ENCODE peak calls at places on chromosomes 5 and 9, in four cellular contexts. T, G, Q and J are unnamed samples.

GRCh38 chr5:77311217-77311571 is 100.7 kb downstream of the PDE8B start:
- DNase-seq in G (no peak), Q (no peak), T (no peak), J (no peak)

GRCh38 chr9:116154976-116155699 is 1.5 kb downstream of the PAPPA start:
- DNase-seq in T (no peak), G (no peak), Q (no peak), J (no peak)

GRCh38 chr9:71822455-71822854 is 54.1 kb upstream of the CEMIP2 start:
- DNase-seq in Q (no peak), T (no peak), G (no peak), J (no peak)

GRCh38 chr5:126365446-126366198 is 57.6 kb upstream of the GRAMD2B start:
- DNase-seq in Q (no peak), G (peak; percentile 87), T (no peak), J (no peak)

GRCh38 chr9:96491079-96491879 is 41.3 kb downstream of the HABP4 start:
- DNase-seq in Q (no peak), G (no peak), T (no peak), J (no peak)

GRCh38 chr9:23820731-23821399 is 5.2 kb downstream of the ELAVL2 start:
- DNase-seq in G (no peak), Q (no peak), T (no peak), J (peak; percentile 24)

GRCh38 chr5:125700380-125700856 is 722.8 kb upstream of the GRAMD2B start:
- DNase-seq in Q (no peak), G (peak; percentile 67), T (no peak), J (no peak)

GRCh38 chr5:93342563-93343061 is 238.4 kb downstream of the NR2F1-AS1 start:
- DNase-seq in G (no peak), T (no peak), Q (no peak), J (no peak)

GRCh38 chr5:154267516-154267915 is 77.0 kb downstream of the GALNT10 start:
- DNase-seq in G (no peak), Q (no peak), T (no peak), J (no peak)

GRCh38 chr5:1814183-1815020 is 13.2 kb downstream of the NDUFS6 start:
- DNase-seq in Q (no peak), T (no peak), G (no peak), J (no peak)

GRCh38 chr5:172671091-172671490 is 30.0 kb downstream of the NEURL1B start:
- DNase-seq in G (no peak), T (no peak), Q (no peak), J (no peak)

GRCh38 chr5:73121109-73121443 is 701 bp downstream of the TMEM171 start:
- DNase-seq in Q (no peak), T (no peak), G (peak; percentile 41), J (no peak)

GRCh38 chr5:142601432-142601831 is 84.5 kb downstream of the FGF1 start:
- DNase-seq in Q (no peak), T (no peak), G (no peak), J (no peak)

GRCh38 chr9:107034831-107035230 is 171.9 kb downstream of the ZNF462 start:
- DNase-seq in T (no peak), G (no peak), Q (no peak), J (no peak)

GRCh38 chr9:33950371-33950770 is 98.3 kb downstream of the UBAP2 start:
- DNase-seq in T (no peak), Q (no peak), G (no peak), J (no peak)

GRCh38 chr9:123033864-123034598 is 564 bp downstream of the GPR21 start:
- DNase-seq in Q (no peak), T (no peak), G (no peak), J (no peak)

GRCh38 chr9:21031091-21031817 is at the start of gene HACD4:
- DNase-seq in Q (peak; percentile 58), G (peak; percentile 28), T (peak; percentile 48), J (peak; percentile 38)

GRCh38 chr5:125053179-125053578 is 306.7 kb upstream of the ZNF608 start:
- DNase-seq in Q (no peak), T (no peak), G (no peak), J (no peak)

GRCh38 chr5:78242001-78242400 is 52.5 kb downstream of the AP3B1 start:
- DNase-seq in G (no peak), Q (no peak), T (no peak), J (no peak)

GRCh38 chr9:114192539-114192938 is 37.2 kb downstream of the COL27A1 start:
- DNase-seq in T (no peak), G (no peak), Q (no peak), J (no peak)

GRCh38 chr5:66425842-66426241 is 170.4 kb upstream of the MAST4 start:
- DNase-seq in Q (no peak), T (no peak), G (no peak), J (no peak)

GRCh38 chr5:166382031-166382430 is 1909.4 kb upstream of the WWC1 start:
- DNase-seq in G (no peak), T (no peak), Q (no peak), J (no peak)

GRCh38 chr5:171367424-171368370 is 20.0 kb upstream of the NPM1 start:
- DNase-seq in T (no peak), G (no peak), Q (no peak), J (no peak)

GRCh38 chr5:103582364-103582763 is 19.8 kb upstream of the NUDT12 start:
- DNase-seq in T (no peak), G (peak; percentile 55), Q (no peak), J (no peak)

GRCh38 chr9:108331596-108331995 is 524.2 kb downstream of the ACTL7B start:
- DNase-seq in Q (no peak), T (no peak), G (peak; percentile 55), J (no peak)

GRCh38 chr9:88060746-88061145 is 77.5 kb downstream of the SPATA31C2 start:
- DNase-seq in G (no peak), T (no peak), Q (no peak), J (no peak)

GRCh38 chr5:180208435-180209081 is 453 bp downstream of the RASGEF1C start:
- DNase-seq in G (no peak), Q (no peak), T (peak; percentile 61), J (no peak)
- TF ChIP-seq CTCF in G (peak; percentile 17), Q (no peak), T (no peak), J (peak; percentile 30)

GRCh38 chr5:111777382-111777781 is 20.4 kb upstream of the NREP start:
- DNase-seq in G (no peak), Q (no peak), T (no peak), J (no peak)
- TF ChIP-seq CTCF in G (no peak), Q (no peak), T (no peak), J (no peak)

GRCh38 chr5:75167345-75167744 is 69.3 kb downstream of the ANKRD31 start:
- DNase-seq in T (peak; percentile 31), Q (no peak), G (no peak), J (no peak)
- TF ChIP-seq CTCF in T (no peak), Q (no peak), G (peak; percentile 14), J (peak; percentile 38)

GRCh38 chr9:22446950-22447606 is 454 bp downstream of the DMRTA1 start:
- DNase-seq in T (peak; percentile 72), G (peak; percentile 65), Q (no peak), J (peak; percentile 73)
- TF ChIP-seq CTCF in T (peak; percentile 53), G (peak; percentile 63), Q (no peak), J (peak; percentile 55)

GRCh38 chr5:58462623-58463230 is 2.8 kb upstream of the PLK2 start:
- DNase-seq in T (peak; percentile 31), G (peak; percentile 71), Q (no peak), J (no peak)
- TF ChIP-seq CTCF in T (peak; percentile 89), G (peak; percentile 33), Q (peak; percentile 61), J (peak; percentile 71)

GRCh38 chr5:137826067-137826466 is 41.6 kb upstream of the MYOT start:
- DNase-seq in G (no peak), Q (no peak), T (no peak), J (no peak)

GRCh38 chr5:137822983-137823382 is 44.7 kb upstream of the MYOT start:
- DNase-seq in T (no peak), G (no peak), Q (no peak), J (no peak)

GRCh38 chr5:137819768-137820167 is 47.9 kb upstream of the MYOT start:
- DNase-seq in T (no peak), Q (no peak), G (no peak), J (no peak)

GRCh38 chr5:137825165-137825564 is 42.5 kb upstream of the MYOT start:
- DNase-seq in Q (no peak), T (no peak), G (peak; percentile 53), J (no peak)

GRCh38 chr5:137822158-137822764 is 45.4 kb upstream of the MYOT start:
- DNase-seq in G (peak; percentile 31), T (peak; percentile 69), Q (no peak), J (peak; percentile 14)
- TF ChIP-seq CTCF in G (peak; percentile 61), T (peak; percentile 74), Q (no peak), J (peak; percentile 63)

GRCh38 chr5:148125641-148126040 is 42.7 kb upstream of the SPINK14 start:
- DNase-seq in Q (no peak), G (peak; percentile 47), T (no peak), J (no peak)
- TF ChIP-seq CTCF in Q (no peak), G (peak; percentile 22), T (no peak), J (no peak)